ENCODE peak calls at places on chromosomes 4 and X, in seven cellular contexts. F is right lobe of liver, N is osteoblast, L is testis, Y is hepatocyte, I is sigmoid colon, V is NT2/D1. D is an unnamed sample. For H3K4me1, the result is how much of the 10 kb centered on the place peaks cover.

GRCh38 chrX:19514791-19515614 is at the start of gene MAP3K15:
- DNase-seq in Y (peak), N (peak), V (peak), L (peak), I (no peak), F (peak), D (peak)

GRCh38 chrX:130024127-130024526 is 41.7 kb downstream of the BCORL1 start:
- DNase-seq in Y (peak), V (peak), I (peak), N (peak), L (peak), F (peak), D (peak)

GRCh38 chr4:74133786-74134499 is 24.0 kb upstream of the MTHFD2L start:
- DNase-seq in L (peak), V (peak), F (peak), Y (peak), I (peak), N (peak), D (peak)

GRCh38 chrX:10507181-10507580 is 113.2 kb downstream of the MID1 start:
- DNase-seq in Y (no peak), I (no peak), F (no peak), V (no peak), L (peak), N (no peak), D (no peak)

GRCh38 chrX:68807818-68808217 is 21.0 kb upstream of the EFNB1 start:
- DNase-seq in V (no peak), I (no peak), Y (peak), F (no peak), N (no peak), L (peak), D (peak)

GRCh38 chr4:159015862-159016261 is 87.0 kb upstream of the RAPGEF2 start:
- DNase-seq in N (no peak), Y (no peak), V (no peak), F (no peak), I (no peak), L (no peak), D (no peak)

GRCh38 chr4:82903737-82904136 is 3.2 kb downstream of the THAP9 start:
- DNase-seq in L (no peak), I (no peak), F (no peak), N (no peak), V (no peak), Y (no peak), D (no peak)

GRCh38 chr4:90293320-90293719 is 166.1 kb downstream of the CCSER1 start:
- DNase-seq in V (no peak), L (no peak), I (no peak), Y (no peak), F (no peak), N (no peak), D (no peak)

GRCh38 chrX:69153060-69153730 is 12.1 kb downstream of the PJA1 start:
- DNase-seq in N (peak), Y (peak), L (peak), I (peak), F (no peak), V (peak), D (peak)

GRCh38 chrX:39152106-39152649 is 350.9 kb downstream of the MID1IP1 start:
- DNase-seq in Y (peak), L (peak), I (no peak), N (peak), V (peak), F (no peak), D (no peak)

GRCh38 chrX:153848325-153848724 is 18.0 kb upstream of the PDZD4 start:
- DNase-seq in Y (no peak), I (no peak), N (no peak), V (peak), F (no peak), L (no peak), D (no peak)
- H3K4me1 ChIP-seq in Y (under half), I (under half), N (under half), V (under half), F (under half), L (under half), D (under half)

GRCh38 chr4:70518716-70519115 is 347 bp downstream of the AMTN start:
- DNase-seq in I (no peak), Y (no peak), F (no peak), V (no peak), L (no peak), N (no peak), D (no peak)

GRCh38 chr4:70518269-70518668 is at the start of gene AMTN:
- DNase-seq in L (no peak), I (no peak), V (no peak), Y (no peak), F (no peak), N (no peak), D (no peak)

GRCh38 chr4:70522626-70523025 is 4.3 kb downstream of the AMTN start:
- DNase-seq in F (no peak), Y (no peak), I (no peak), N (no peak), L (no peak), V (no peak), D (no peak)
- H3K4me1 ChIP-seq in F (under half), Y (under half), I (under half), N (under half), L (under half), V (under half), D (under half)

GRCh38 chr4:58138786-58139185 is 1028.6 kb upstream of the IGFBP7 start:
- DNase-seq in N (no peak), Y (no peak), V (no peak), F (no peak), L (no peak), I (no peak), D (no peak)

GRCh38 chr4:58136611-58137010 is 1026.4 kb upstream of the IGFBP7 start:
- DNase-seq in F (no peak), Y (no peak), N (no peak), V (no peak), I (no peak), L (no peak), D (no peak)

GRCh38 chr4:58144721-58145120 is 1034.5 kb upstream of the IGFBP7 start:
- DNase-seq in I (no peak), L (no peak), V (no peak), N (no peak), Y (no peak), F (no peak), D (no peak)

DNA sequence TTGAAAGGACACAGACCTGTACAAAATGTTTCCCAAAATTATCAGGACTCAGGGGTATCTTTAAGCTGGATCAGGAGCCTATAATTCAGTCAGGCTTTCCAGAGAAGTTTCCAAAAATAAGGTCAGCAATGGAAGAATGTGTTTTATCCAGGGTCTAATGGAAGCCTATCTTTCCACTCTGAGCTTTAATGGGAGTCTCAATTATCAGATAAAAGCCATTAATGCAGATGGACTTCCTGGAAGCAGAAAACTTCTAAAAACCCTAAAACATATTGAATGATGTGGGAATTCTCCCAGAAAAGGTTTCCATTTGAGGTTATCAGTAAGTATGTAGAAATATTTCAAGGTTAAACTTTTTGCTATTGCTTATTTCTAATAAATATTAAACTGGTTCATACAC is 1029.1 kb upstream of the IGFBP7 start:
- DNase-seq in I (no peak), V (no peak), Y (no peak), F (no peak), L (no peak), N (no peak), D (no peak)
- H3K4me1 ChIP-seq in I (under half), V (under half), Y (under half), F (under half), L (under half), N (under half), D (under half)

DNA sequence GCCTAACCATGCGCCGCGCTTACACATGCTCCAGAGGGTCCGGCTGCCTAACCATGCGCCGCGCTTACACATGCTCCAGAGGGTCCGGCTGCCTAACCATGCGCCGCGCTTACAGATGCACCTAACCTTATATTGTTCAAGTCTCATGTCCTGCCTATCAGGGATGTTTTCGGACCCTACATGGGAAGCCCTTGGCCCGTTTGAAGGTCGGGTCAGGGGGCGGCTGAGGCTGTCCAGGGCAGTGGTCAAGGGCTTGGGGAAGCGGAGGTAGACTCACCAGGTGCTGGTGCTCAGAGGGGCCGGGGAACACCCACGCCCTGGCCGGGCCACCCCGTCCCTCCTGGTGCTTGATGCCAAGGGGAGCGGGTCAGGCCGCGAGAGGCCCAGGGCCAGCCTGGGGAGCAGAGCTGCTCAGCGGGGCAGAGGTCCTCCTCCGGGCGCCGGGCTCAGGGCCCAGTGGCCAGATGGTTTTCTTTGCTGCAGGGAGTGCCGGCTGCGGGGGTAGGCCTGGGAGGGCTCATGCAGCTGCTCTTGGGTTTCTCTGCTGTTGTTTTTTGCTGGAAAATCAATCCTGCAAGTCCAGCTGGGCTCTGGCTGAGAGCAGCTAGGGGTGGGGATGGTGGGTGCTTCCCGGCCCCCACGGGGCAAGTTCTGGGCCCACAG is 35.4 kb upstream of the SPON2 start:
- DNase-seq in L (peak), N (peak), F (peak), V (no peak), I (peak), Y (no peak), D (peak)
- H3K4me1 ChIP-seq in L (under half), N (under half), F (under half), V (under half), I (half or more), Y (half or more), D (under half)

GRCh38 chr4:13705521-13706035 is 78.1 kb upstream of the BOD1L1 start:
- DNase-seq in I (no peak), N (peak), V (no peak), Y (peak), F (peak), L (no peak), D (peak)
- H3K4me1 ChIP-seq in I (under half), N (under half), V (under half), Y (under half), F (under half), L (under half), D (under half)

DNA sequence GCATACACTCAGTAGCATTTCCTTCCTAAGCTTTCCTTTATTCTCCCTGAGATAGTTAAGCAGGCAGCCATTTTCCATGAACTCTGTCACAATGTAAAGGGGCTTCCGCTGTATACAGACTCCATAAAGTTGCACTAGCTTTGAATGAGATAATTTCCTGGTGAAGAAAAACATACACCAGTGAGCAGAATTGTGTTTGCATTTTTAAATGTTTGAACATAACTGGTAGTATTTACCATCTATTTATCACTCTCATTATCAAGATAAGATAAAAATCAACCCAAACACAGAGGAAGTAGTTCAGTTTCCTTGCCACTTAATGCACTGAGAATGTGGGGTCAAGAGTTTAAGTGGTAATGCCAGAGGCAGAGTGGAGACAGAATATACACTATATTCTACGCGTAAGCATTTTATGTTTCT is 54.1 kb downstream of the TXK start:
- DNase-seq in L (no peak), V (no peak), F (no peak), Y (peak), I (no peak), N (no peak), D (no peak)
- H3K4me1 ChIP-seq in L (under half), V (under half), F (under half), Y (under half), I (under half), N (under half), D (under half)

DNA sequence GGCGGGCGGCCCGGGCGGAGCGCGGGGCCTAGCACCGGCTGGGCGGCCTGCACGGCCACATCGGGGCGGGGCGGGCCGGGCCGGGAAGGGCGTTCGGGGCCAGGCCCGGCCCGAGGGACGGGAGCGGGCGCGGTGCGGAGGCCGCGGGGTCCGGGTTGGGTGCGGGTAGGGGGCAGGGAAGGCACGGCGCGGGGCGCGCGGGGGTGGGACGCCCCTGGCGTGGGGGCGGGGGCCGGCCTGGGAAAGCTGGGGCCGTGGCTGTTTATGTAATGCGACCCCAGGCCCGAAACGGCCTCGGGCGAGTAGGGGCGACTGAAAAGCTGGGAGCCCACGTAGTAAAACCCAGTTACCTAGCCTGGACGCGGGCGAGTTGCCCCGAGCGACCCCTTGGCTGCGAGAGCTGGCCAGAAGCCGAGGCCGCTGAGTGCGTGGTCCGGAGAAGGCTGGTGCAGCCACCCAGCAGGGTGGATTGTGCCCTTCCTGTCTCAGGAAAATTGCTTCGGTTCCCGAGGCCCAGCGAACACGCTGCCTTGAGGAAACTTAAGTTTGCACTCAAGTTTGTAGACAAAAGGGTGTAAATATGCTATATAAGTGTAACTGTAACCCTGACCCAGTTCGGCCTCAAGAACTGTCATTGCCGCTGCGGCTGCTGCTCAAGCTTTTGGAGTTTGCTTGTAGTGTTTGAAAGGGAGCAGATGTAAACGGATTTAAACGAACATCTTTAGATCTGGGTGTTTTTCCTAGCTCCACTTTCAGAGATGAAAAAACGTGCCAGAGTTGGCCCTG is 585 bp downstream of the SEC24B start:
- DNase-seq in L (peak), N (peak), V (no peak), I (peak), F (peak), Y (peak), D (peak)
- H3K4me1 ChIP-seq in L (under half), N (under half), V (under half), I (half or more), F (under half), Y (under half), D (under half)

GRCh38 chr4:152556283-152556682 is 20.4 kb upstream of the FBXW7 start:
- DNase-seq in V (no peak), I (no peak), Y (no peak), N (no peak), F (no peak), L (no peak), D (no peak)

GRCh38 chr4:152556814-152557213 is 20.9 kb upstream of the FBXW7 start:
- DNase-seq in V (no peak), F (no peak), Y (no peak), L (no peak), I (no peak), N (no peak), D (no peak)

GRCh38 chr4:152559641-152560040 is 23.7 kb upstream of the FBXW7 start:
- DNase-seq in I (no peak), N (no peak), L (no peak), Y (no peak), F (no peak), V (no peak), D (no peak)

DNA sequence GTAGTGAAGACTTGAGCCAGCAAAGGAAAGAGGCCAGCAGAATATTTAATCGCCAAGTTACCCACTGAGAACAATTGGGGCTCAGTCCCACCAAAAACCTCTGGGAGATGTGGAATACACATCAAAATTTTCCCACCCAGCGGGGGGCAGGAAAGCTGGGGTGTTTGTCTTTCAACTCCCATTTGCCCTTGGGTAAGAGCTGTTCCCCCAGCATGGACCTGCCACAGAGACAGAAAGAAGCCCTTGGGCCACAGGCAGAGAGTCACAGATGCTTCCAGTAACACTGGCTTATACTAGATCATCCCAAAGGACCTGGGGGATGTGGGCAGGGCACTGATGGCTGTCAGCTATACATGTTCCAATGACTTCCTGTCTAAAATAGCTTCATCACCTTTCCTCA is 18.9 kb upstream of the FBXW7 start:
- DNase-seq in Y (no peak), I (no peak), V (no peak), L (no peak), F (no peak), N (no peak), D (no peak)
- H3K4me1 ChIP-seq in Y (under half), I (under half), V (under half), L (under half), F (under half), N (under half), D (under half)

DNA sequence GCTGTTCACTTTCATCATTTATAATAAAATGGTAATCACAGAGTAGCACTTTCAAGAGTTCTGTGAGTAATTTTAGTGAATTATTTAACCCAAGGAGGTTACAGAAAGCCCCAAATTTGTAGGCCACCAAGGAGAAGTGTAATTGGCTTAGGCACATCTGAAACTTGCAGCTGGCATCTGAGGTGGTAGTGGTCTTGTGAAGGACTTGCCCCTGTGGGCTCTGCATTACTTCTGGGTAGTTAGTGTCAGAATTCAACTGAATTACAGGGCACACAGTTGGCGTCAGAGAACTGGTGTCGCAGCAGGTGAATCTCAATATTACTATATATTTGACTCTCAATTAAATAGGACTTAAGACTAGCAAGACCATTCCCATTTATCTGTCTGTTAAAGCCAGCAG is 36.9 kb downstream of the GPR174 start:
- DNase-seq in V (no peak), Y (no peak), I (no peak), N (no peak), L (no peak), F (no peak), D (no peak)
- H3K4me1 ChIP-seq in V (under half), Y (under half), I (under half), N (under half), L (under half), F (under half), D (under half)